ENCODE peak calls at places on chromosomes 2 and 18, in seven cellular contexts. W is left cardiac atrium; N is ELR; D is naive thymus-derived CD8-positive, alpha-beta T cell; X is BE2C; Z is Calu3; L is cardiac septum. V is an unnamed sample.

GRCh38 chr2:219253753-219254589 is at the start of gene TUBA4A:
- DNase-seq in W (peak), N (peak), D (peak), X (peak), Z (peak), L (peak), V (peak)

GRCh38 chr18:33957705-33958104 is 267.0 kb downstream of the NOL4 start:
- DNase-seq in W (no peak), N (no peak), D (no peak), X (no peak), Z (no peak), L (no peak), V (no peak)

GRCh38 chr2:120802161-120802560 is 66.5 kb downstream of the GLI2 start:
- DNase-seq in W (no peak), N (no peak), D (no peak), X (no peak), Z (no peak), L (no peak), V (no peak)

GRCh38 chr18:45009766-45010165 is 329.1 kb downstream of the SETBP1 start:
- DNase-seq in W (no peak), N (no peak), D (no peak), X (no peak), Z (peak), L (no peak), V (no peak)

GRCh38 chr2:38099096-38099997 is 23.4 kb upstream of the CYP1B1 start:
- DNase-seq in W (no peak), N (no peak), D (no peak), X (no peak), Z (no peak), L (no peak), V (no peak)

GRCh38 chr2:85902496-85902895 is 13.7 kb upstream of the ST3GAL5 start:
- DNase-seq in W (no peak), N (peak), D (no peak), X (no peak), Z (no peak), L (no peak), V (no peak)

GRCh38 chr2:220194630-220195029 is 567.2 kb downstream of the SLC4A3 start:
- DNase-seq in W (no peak), N (peak), D (no peak), X (no peak), Z (no peak), L (no peak), V (no peak)

GRCh38 chr2:98532761-98533160 is 75.6 kb downstream of the COA5 start:
- DNase-seq in W (no peak), N (no peak), D (no peak), X (no peak), Z (no peak), L (no peak), V (no peak)

GRCh38 chr2:111670776-111671175 is 213.2 kb downstream of the ANAPC1 start:
- DNase-seq in W (no peak), N (no peak), D (no peak), X (no peak), Z (no peak), L (no peak), V (no peak)

GRCh38 chr2:33645861-33646260 is 46.8 kb upstream of the FAM98A start:
- DNase-seq in W (no peak), N (no peak), D (no peak), X (no peak), Z (no peak), L (no peak), V (no peak)